ENCODE peak calls at places on chromosome 16, in nine cellular contexts. N is activated gamma-delta T cell treated with Interleukin-2 at 50 U/mL for 16 hours; T is GM04503; X is tibial nerve; S is MV-4-11; H is CD4-positive, CD25-positive, alpha-beta regulatory T cell; C is CD8-positive, alpha-beta T cell; W is effector memory CD4-positive, alpha-beta T cell; R is activated CD4-positive, alpha-beta T cell treated with anti-CD3 and anti-CD28 coated beads for 24 hours. F is an unnamed sample.

GRCh38 chr16:72847187-72848044 is 200.5 kb downstream of the ZFHX3 start:
- DNase-seq in N (no peak), T (no peak), X (no peak), S (peak; percentile 28), H (peak; percentile 42), C (no peak), W (no peak), R (no peak), F (no peak)

GRCh38 chr16:27315333-27316037 is 1.7 kb downstream of the IL4R start:
- DNase-seq in N (peak; percentile 33), T (no peak), X (no peak), S (peak; percentile 51), H (peak; percentile 83), C (peak; percentile 21), W (no peak), R (no peak), F (no peak)

GRCh38 chr16:84794626-84795025 is 25.2 kb upstream of the CRISPLD2 start:
- DNase-seq in N (no peak), T (no peak), X (no peak), S (no peak), H (no peak), C (no peak), W (no peak), R (no peak), F (no peak)

GRCh38 chr16:54194008-54194731 is 92.4 kb downstream of the IRX3 start:
- DNase-seq in N (no peak), T (peak; percentile 15), X (peak; percentile 36), S (no peak), H (no peak), C (no peak), W (no peak), R (no peak), F (no peak)

GRCh38 chr16:1772362-1772907 is at the start of gene EME2:
- DNase-seq in N (no peak), T (no peak), X (no peak), S (no peak), H (peak; percentile 72), C (no peak), W (peak; percentile 21), R (no peak), F (no peak)

GRCh38 chr16:9681556-9681955 is 500.7 kb downstream of the GRIN2A start:
- DNase-seq in N (no peak), T (no peak), X (no peak), S (no peak), H (no peak), C (no peak), W (no peak), R (no peak), F (no peak)

GRCh38 chr16:16028311-16028999 is 79.0 kb downstream of the ABCC1 start:
- DNase-seq in N (no peak), T (no peak), X (no peak), S (no peak), H (no peak), C (no peak), W (no peak), R (no peak), F (no peak)

GRCh38 chr16:63171545-63171944 is 1135.3 kb upstream of the CDH8 start:
- DNase-seq in N (no peak), T (no peak), X (no peak), S (no peak), H (no peak), C (no peak), W (no peak), R (no peak), F (no peak)

GRCh38 chr16:77760800-77761199 is 27.6 kb upstream of the VAT1L start:
- DNase-seq in N (no peak), T (no peak), X (no peak), S (no peak), H (no peak), C (no peak), W (no peak), R (no peak), F (no peak)

GRCh38 chr16:66406534-66407368 is 20.3 kb upstream of the BEAN1 start:
- DNase-seq in N (peak; percentile 92), T (no peak), X (peak; percentile 85), S (peak; percentile 55), H (peak; percentile 79), C (peak; percentile 81), W (peak; percentile 80), R (peak; percentile 90), F (peak; percentile 63)

GRCh38 chr16:19330801-19331484 is 45.4 kb downstream of the CLEC19A start:
- DNase-seq in N (no peak), T (peak; percentile 8), X (no peak), S (no peak), H (no peak), C (no peak), W (no peak), R (no peak), F (no peak)

GRCh38 chr16:65032397-65032796 is 89.5 kb downstream of the CDH11 start:
- DNase-seq in N (no peak), T (no peak), X (no peak), S (no peak), H (no peak), C (no peak), W (no peak), R (no peak), F (no peak)

GRCh38 chr16:86567701-86568571 is 1.3 kb downstream of the FOXC2 start:
- DNase-seq in N (no peak), T (no peak), X (no peak), S (no peak), H (no peak), C (no peak), W (no peak), R (no peak), F (no peak)

GRCh38 chr16:81442220-81442908 is 2.2 kb upstream of the CMIP start:
- DNase-seq in N (peak; percentile 22), T (no peak), X (no peak), S (no peak), H (peak; percentile 14), C (no peak), W (no peak), R (no peak), F (peak; percentile 42)

GRCh38 chr16:10895053-10895946 is 18.3 kb downstream of the CIITA start:
- DNase-seq in N (peak; percentile 20), T (no peak), X (no peak), S (peak; percentile 41), H (no peak), C (no peak), W (no peak), R (no peak), F (no peak)

GRCh38 chr16:11256657-11257130 is 690 bp upstream of the SOCS1 start:
- DNase-seq in N (no peak), T (no peak), X (peak; percentile 47), S (peak; percentile 21), H (peak; percentile 45), C (no peak), W (peak; percentile 31), R (no peak), F (no peak)

GRCh38 chr16:14015461-14015860 is 55.7 kb upstream of the MRTFB start:
- DNase-seq in N (no peak), T (no peak), X (no peak), S (no peak), H (no peak), C (no peak), W (no peak), R (no peak), F (no peak)

GRCh38 chr16:75244844-75245758 is 6.3 kb downstream of the BCAR1 start:
- DNase-seq in N (no peak), T (peak; percentile 86), X (peak; percentile 65), S (peak; percentile 73), H (no peak), C (no peak), W (no peak), R (no peak), F (no peak)

GRCh38 chr16:4465977-4466779 is 8.2 kb downstream of the NMRAL1 start:
- DNase-seq in N (peak; percentile 69), T (no peak), X (no peak), S (peak; percentile 56), H (peak; percentile 69), C (peak; percentile 56), W (peak; percentile 49), R (no peak), F (no peak)